ENCODE peak calls at places on chromosomes 5 and 9, in five cellular contexts. P is tibial nerve, S is neural progenitor cell, D is testis, V is DMS53. R is an unnamed sample.

GRCh38 chr9:104144336-104144735 is 50.2 kb downstream of the SMC2 start:
- DNase-seq in P (no peak), S (no peak), D (no peak), V (no peak), R (no peak)

GRCh38 chr9:107491081-107492053 is 1.8 kb upstream of the KLF4 start:
- DNase-seq in D (peak), P (peak), S (peak), V (peak), R (no peak)

GRCh38 chr9:83385317-83385716 is 152.9 kb downstream of the FRMD3 start:
- DNase-seq in V (no peak), S (no peak), D (no peak), P (no peak), R (no peak)

GRCh38 chr9:70010015-70010414 is 33.6 kb upstream of the MAMDC2 start:
- DNase-seq in D (no peak), P (no peak), S (no peak), V (no peak), R (no peak)

GRCh38 chr5:122508623-122509022 is 196.6 kb downstream of the SNCAIP start:
- DNase-seq in P (no peak), S (no peak), D (no peak), V (no peak), R (no peak)

GRCh38 chr5:96733771-96734498 is 71.8 kb downstream of the CAST start:
- DNase-seq in V (peak), S (no peak), D (no peak), P (no peak), R (no peak)

GRCh38 chr5:56075361-56075760 is 80.6 kb upstream of the IL6ST start:
- DNase-seq in S (no peak), D (peak), P (peak), V (no peak), R (no peak)

GRCh38 chr9:16364347-16364746 is 506.1 kb downstream of the BNC2 start:
- DNase-seq in V (no peak), P (no peak), S (no peak), D (no peak), R (no peak)

GRCh38 chr9:123914517-123915199 is 15.3 kb downstream of the DENND1A start:
- DNase-seq in V (no peak), S (no peak), P (no peak), D (no peak), R (no peak)

GRCh38 chr5:108753877-108754276 is 6.2 kb downstream of the FER start:
- DNase-seq in V (no peak), P (no peak), S (no peak), D (no peak), R (no peak)

GRCh38 chr9:91127653-91128052 is 234.1 kb downstream of the AUH start:
- DNase-seq in S (no peak), D (no peak), V (no peak), P (no peak), R (no peak)

GRCh38 chr5:60402161-60402785 is 297.7 kb downstream of the DEPDC1B start:
- DNase-seq in P (no peak), V (no peak), D (no peak), S (no peak), R (no peak)

GRCh38 chr9:78775211-78775610 is 478.3 kb downstream of the PSAT1 start:
- DNase-seq in V (no peak), S (no peak), D (no peak), P (no peak), R (no peak)

GRCh38 chr5:179870403-179870903 is 11.8 kb upstream of the MRNIP start:
- DNase-seq in S (peak), P (peak), D (peak), V (peak), R (no peak)